ENCODE peak calls at places on chromosome 13, in five cellular contexts. K, U, Q, Z and G are unnamed samples.

GRCh38 chr13:108980237-108980636 is 350.8 kb downstream of the MYO16 start:
- DNase-seq in Z (no peak), K (no peak), U (no peak), Q (no peak), G (no peak)

GRCh38 chr13:32216281-32216680 is 98.9 kb downstream of the ZAR1L start:
- DNase-seq in U (no peak), Z (no peak), K (no peak), Q (no peak), G (no peak)

GRCh38 chr13:36339600-36340155 is 6.5 kb downstream of the SPART start:
- DNase-seq in Z (no peak), Q (peak; percentile 31), K (no peak), U (peak; percentile 50), G (no peak)

GRCh38 chr13:112859817-112860190 is 109.2 kb upstream of the MCF2L start:
- DNase-seq in U (peak; percentile 89), K (no peak), Q (peak; percentile 29), Z (no peak), G (peak; percentile 87)

GRCh38 chr13:77946522-77946921 is 27.9 kb upstream of the EDNRB start:
- DNase-seq in U (peak; percentile 51), Z (no peak), Q (no peak), K (no peak), G (peak; percentile 39)

GRCh38 chr13:59651479-59651878 is 512.2 kb downstream of the DIAPH3 start:
- DNase-seq in Z (no peak), U (no peak), K (no peak), Q (no peak), G (no peak)

GRCh38 chr13:91174886-91175501 is 172.5 kb upstream of the MIR17HG start:
- DNase-seq in U (no peak), Z (no peak), K (no peak), Q (no peak), G (no peak)

GRCh38 chr13:47433461-47434005 is 536.7 kb upstream of the HTR2A start:
- DNase-seq in K (no peak), Z (no peak), Q (peak; percentile 31), U (no peak), G (no peak)

GRCh38 chr13:52399037-52399436 is 6.9 kb downstream of the THSD1 start:
- DNase-seq in Q (no peak), Z (no peak), K (no peak), U (no peak), G (no peak)

GRCh38 chr13:35714588-35714987 is 238.1 kb upstream of the MAB21L1 start:
- DNase-seq in K (no peak), Z (no peak), U (peak; percentile 6), Q (no peak), G (no peak)

GRCh38 chr13:99228737-99229691 is 28.4 kb downstream of the UBAC2 start:
- DNase-seq in U (no peak), K (no peak), Q (peak; percentile 87), Z (no peak), G (no peak)

GRCh38 chr13:109314101-109314500 is 472.3 kb downstream of the IRS2 start:
- DNase-seq in Q (no peak), K (no peak), U (no peak), Z (no peak), G (no peak)

GRCh38 chr13:102599451-102600012 is 2.7 kb downstream of the TPP2 start:
- DNase-seq in K (no peak), Z (no peak), Q (no peak), U (no peak), G (no peak)

GRCh38 chr13:92573467-92574057 is 653.0 kb upstream of the GPC6 start:
- DNase-seq in U (no peak), K (no peak), Z (no peak), Q (peak; percentile 36), G (no peak)

GRCh38 chr13:41557719-41558118 is 100.4 kb downstream of the RGCC start:
- DNase-seq in Z (no peak), K (no peak), Q (no peak), U (no peak), G (no peak)

GRCh38 chr13:76383671-76384461 is 502.3 kb downstream of the KCTD12 start:
- DNase-seq in K (no peak), Q (peak; percentile 99), Z (no peak), U (peak; percentile 21), G (peak; percentile 69)

GRCh38 chr13:41077475-41077874 is 16.2 kb downstream of the WBP4 start:
- DNase-seq in U (no peak), K (no peak), Q (no peak), Z (no peak), G (no peak)

GRCh38 chr13:60448907-60449510 is 52.0 kb downstream of the TDRD3 start:
- DNase-seq in Q (peak; percentile 50), K (no peak), U (peak; percentile 78), Z (no peak), G (peak; percentile 75)

GRCh38 chr13:80100636-80101035 is 240.3 kb downstream of the SPRY2 start:
- DNase-seq in U (no peak), Z (no peak), K (no peak), Q (no peak), G (no peak)

GRCh38 chr13:113802761-113803160 is 43.7 kb downstream of the TMEM255B start:
- DNase-seq in Z (no peak), Q (no peak), K (no peak), U (no peak), G (no peak)

GRCh38 chr13:50713849-50714248 is 129.6 kb downstream of the DLEU7 start:
- DNase-seq in Q (peak; percentile 95), Z (no peak), K (peak; percentile 28), U (no peak), G (no peak)